ENCODE peak calls at places on chromosomes 7 and 10, in six cellular contexts. One of them, this sample, is unnamed.
A peak's percentile ranks its signal among the peaks of the same experiment; 100 is the strongest.

GRCh38 chr7:30926323-30926722 is 14.7 kb downstream of the AQP1 start:
- DNase-seq in BJ: no peak
- DNase-seq in OCI-LY7: no peak
- DNase-seq in astrocyte of the spinal cord: no peak
- DNase-seq in fibroblast of lung: no peak
- DNase-seq in cardiac muscle cell: no peak
- DNase-seq in this sample: no peak

GRCh38 chr10:129042747-129043146 is 424.3 kb upstream of the MGMT start:
- DNase-seq in OCI-LY7: no peak
- DNase-seq in BJ: no peak
- DNase-seq in cardiac muscle cell: no peak
- DNase-seq in fibroblast of lung: no peak
- DNase-seq in astrocyte of the spinal cord: no peak
- DNase-seq in this sample: no peak

GRCh38 chr10:59177031-59177861 is 803 bp downstream of the PHYHIPL start:
- DNase-seq in cardiac muscle cell: peak; percentile 83
- DNase-seq in astrocyte of the spinal cord: peak; percentile 89
- DNase-seq in OCI-LY7: no peak
- DNase-seq in BJ: peak; percentile 17
- DNase-seq in fibroblast of lung: peak; percentile 90
- DNase-seq in this sample: peak; percentile 88

GRCh38 chr10:5494611-5495010 is 4.8 kb downstream of the CALML5 start:
- DNase-seq in fibroblast of lung: no peak
- DNase-seq in OCI-LY7: no peak
- DNase-seq in cardiac muscle cell: no peak
- DNase-seq in BJ: no peak
- DNase-seq in astrocyte of the spinal cord: no peak
- DNase-seq in this sample: no peak

GRCh38 chr10:127313996-127314700 is 117.8 kb upstream of the INSYN2A start:
- DNase-seq in cardiac muscle cell: no peak
- DNase-seq in fibroblast of lung: no peak
- DNase-seq in astrocyte of the spinal cord: no peak
- DNase-seq in OCI-LY7: no peak
- DNase-seq in BJ: no peak
- DNase-seq in this sample: no peak

GRCh38 chr7:455110-455928 is 64.3 kb downstream of the PDGFA start:
- DNase-seq in astrocyte of the spinal cord: no peak
- DNase-seq in cardiac muscle cell: peak; percentile 77
- DNase-seq in OCI-LY7: no peak
- DNase-seq in BJ: no peak
- DNase-seq in fibroblast of lung: no peak
- DNase-seq in this sample: peak; percentile 49

GRCh38 chr10:110156046-110156445 is 51.4 kb upstream of the MXI1 start:
- DNase-seq in BJ: no peak
- DNase-seq in cardiac muscle cell: no peak
- DNase-seq in astrocyte of the spinal cord: no peak
- DNase-seq in fibroblast of lung: no peak
- DNase-seq in OCI-LY7: no peak
- DNase-seq in this sample: no peak

GRCh38 chr10:635088-635861 is 54.2 kb downstream of the DIP2C start:
- DNase-seq in fibroblast of lung: no peak
- DNase-seq in OCI-LY7: no peak
- DNase-seq in astrocyte of the spinal cord: no peak
- DNase-seq in BJ: no peak
- DNase-seq in cardiac muscle cell: no peak
- DNase-seq in this sample: no peak

GRCh38 chr7:31102973-31103850 is 51.1 kb downstream of the ADCYAP1R1 start:
- DNase-seq in OCI-LY7: no peak
- DNase-seq in BJ: no peak
- DNase-seq in fibroblast of lung: no peak
- DNase-seq in astrocyte of the spinal cord: no peak
- DNase-seq in cardiac muscle cell: no peak
- DNase-seq in this sample: no peak

GRCh38 chr7:768881-769504 is 41.9 kb upstream of the PRKAR1B start:
- DNase-seq in OCI-LY7: no peak
- DNase-seq in fibroblast of lung: no peak
- DNase-seq in BJ: no peak
- DNase-seq in astrocyte of the spinal cord: peak; percentile 38
- DNase-seq in cardiac muscle cell: peak; percentile 30
- DNase-seq in this sample: no peak

GRCh38 chr7:47440320-47440719 is 141.6 kb downstream of the TNS3 start:
- DNase-seq in astrocyte of the spinal cord: no peak
- DNase-seq in BJ: no peak
- DNase-seq in cardiac muscle cell: no peak
- DNase-seq in fibroblast of lung: no peak
- DNase-seq in OCI-LY7: no peak
- DNase-seq in this sample: no peak

GRCh38 chr7:109529712-109530111 is 960.0 kb downstream of the DNAJB9 start:
- DNase-seq in cardiac muscle cell: no peak
- DNase-seq in fibroblast of lung: no peak
- DNase-seq in BJ: no peak
- DNase-seq in OCI-LY7: no peak
- DNase-seq in astrocyte of the spinal cord: no peak
- DNase-seq in this sample: no peak

GRCh38 chr7:158283016-158283974 is 304.3 kb downstream of the PTPRN2 start:
- DNase-seq in cardiac muscle cell: no peak
- DNase-seq in OCI-LY7: no peak
- DNase-seq in BJ: no peak
- DNase-seq in astrocyte of the spinal cord: no peak
- DNase-seq in fibroblast of lung: no peak
- DNase-seq in this sample: no peak

GRCh38 chr7:130069179-130069977 is 956 bp upstream of the KLHDC10 start:
- DNase-seq in OCI-LY7: no peak
- DNase-seq in fibroblast of lung: no peak
- DNase-seq in BJ: no peak
- DNase-seq in cardiac muscle cell: no peak
- DNase-seq in astrocyte of the spinal cord: no peak
- DNase-seq in this sample: no peak

GRCh38 chr7:44658979-44659378 is 52.6 kb downstream of the OGDH start:
- DNase-seq in fibroblast of lung: no peak
- DNase-seq in OCI-LY7: no peak
- DNase-seq in astrocyte of the spinal cord: no peak
- DNase-seq in BJ: no peak
- DNase-seq in cardiac muscle cell: no peak
- DNase-seq in this sample: no peak

GRCh38 chr10:72340510-72340895 is 14.2 kb downstream of the DNAJB12 start:
- DNase-seq in BJ: no peak
- DNase-seq in astrocyte of the spinal cord: peak; percentile 49
- DNase-seq in cardiac muscle cell: peak; percentile 70
- DNase-seq in OCI-LY7: peak; percentile 74
- DNase-seq in fibroblast of lung: no peak
- DNase-seq in this sample: peak; percentile 64

GRCh38 chr7:2521341-2521745 is 1.8 kb downstream of the LFNG start:
- DNase-seq in cardiac muscle cell: no peak
- DNase-seq in BJ: no peak
- DNase-seq in OCI-LY7: no peak
- DNase-seq in astrocyte of the spinal cord: no peak
- DNase-seq in fibroblast of lung: no peak
- DNase-seq in this sample: no peak

GRCh38 chr7:131166066-131166465 is 161.6 kb upstream of the MKLN1 start:
- DNase-seq in BJ: no peak
- DNase-seq in OCI-LY7: no peak
- DNase-seq in fibroblast of lung: peak; percentile 88
- DNase-seq in cardiac muscle cell: peak; percentile 19
- DNase-seq in astrocyte of the spinal cord: peak; percentile 50
- DNase-seq in this sample: no peak

GRCh38 chr10:17675638-17676037 is 31.7 kb downstream of the STAM start:
- DNase-seq in BJ: no peak
- DNase-seq in cardiac muscle cell: no peak
- DNase-seq in astrocyte of the spinal cord: no peak
- DNase-seq in fibroblast of lung: peak; percentile 52
- DNase-seq in OCI-LY7: no peak
- DNase-seq in this sample: no peak

GRCh38 chr7:69599879-69600764 is 1.8 kb downstream of the AUTS2 start:
- DNase-seq in astrocyte of the spinal cord: no peak
- DNase-seq in BJ: no peak
- DNase-seq in fibroblast of lung: peak; percentile 29
- DNase-seq in cardiac muscle cell: peak; percentile 36
- DNase-seq in OCI-LY7: peak; percentile 60
- DNase-seq in this sample: no peak

GRCh38 chr7:79340212-79340611 is 113.3 kb downstream of the MAGI2 start:
- DNase-seq in cardiac muscle cell: no peak
- DNase-seq in fibroblast of lung: peak; percentile 50
- DNase-seq in OCI-LY7: no peak
- DNase-seq in astrocyte of the spinal cord: peak; percentile 26
- DNase-seq in BJ: no peak
- DNase-seq in this sample: peak; percentile 8

GRCh38 chr10:95295031-95295755 is 4.4 kb upstream of the PDLIM1 start:
- DNase-seq in BJ: no peak
- DNase-seq in cardiac muscle cell: peak; percentile 73
- DNase-seq in fibroblast of lung: peak; percentile 75
- DNase-seq in OCI-LY7: peak; percentile 98
- DNase-seq in astrocyte of the spinal cord: peak; percentile 60
- DNase-seq in this sample: peak; percentile 94

GRCh38 chr7:103379270-103379975 is 32.0 kb downstream of the PSMC2 start:
- DNase-seq in BJ: no peak
- DNase-seq in cardiac muscle cell: no peak
- DNase-seq in astrocyte of the spinal cord: no peak
- DNase-seq in OCI-LY7: no peak
- DNase-seq in fibroblast of lung: no peak
- DNase-seq in this sample: no peak

DNA sequence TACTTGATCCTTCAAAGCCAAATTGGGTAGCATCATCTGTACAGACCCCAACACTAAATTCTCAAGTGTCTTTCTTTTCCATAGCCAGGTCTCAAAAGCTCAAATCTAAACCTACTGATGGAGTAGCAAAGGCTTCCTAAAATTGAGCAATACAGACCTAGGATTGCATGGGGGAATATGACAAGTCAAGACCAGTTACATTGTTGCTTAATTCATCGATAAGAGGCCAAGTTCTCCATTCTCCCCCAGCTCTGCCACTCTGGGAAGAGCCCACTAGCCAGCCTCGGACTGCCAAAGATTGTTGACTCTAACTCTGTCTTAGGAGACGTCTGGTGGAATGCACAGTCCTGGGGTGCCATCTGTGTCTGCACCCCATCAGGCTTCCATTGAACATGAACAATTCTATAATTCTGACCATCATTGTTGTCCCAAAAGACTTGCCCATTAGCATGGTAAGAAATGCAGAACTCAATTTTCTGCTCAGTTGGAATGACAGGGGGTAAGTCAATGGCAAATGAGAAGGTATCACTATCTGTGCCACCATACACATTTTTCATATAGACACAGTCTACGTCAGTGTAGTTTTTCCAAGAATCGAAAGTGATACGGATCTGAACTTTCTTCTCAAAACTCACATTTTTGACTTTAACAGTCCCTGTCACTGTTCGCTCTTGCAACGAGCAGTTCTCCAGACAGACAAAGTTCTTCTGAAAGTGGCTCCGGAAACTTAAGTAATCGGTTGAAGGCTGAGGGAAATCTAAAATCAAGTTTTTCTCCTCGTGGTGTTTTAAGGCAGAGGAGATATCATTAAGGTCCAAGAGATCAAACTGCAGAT is 2.9 kb downstream of the PPP1R3C start:
- DNase-seq in BJ: no peak
- DNase-seq in astrocyte of the spinal cord: no peak
- DNase-seq in cardiac muscle cell: no peak
- DNase-seq in OCI-LY7: no peak
- DNase-seq in fibroblast of lung: no peak
- DNase-seq in this sample: peak; percentile 46
- H3K4me3 ChIP-seq in BJ: no peak overlapping the region
- H3K4me3 ChIP-seq in astrocyte of the spinal cord: no peak overlapping the region
- H3K4me3 ChIP-seq in cardiac muscle cell: peak overlapping the region; percentile 77
- H3K4me3 ChIP-seq in OCI-LY7: no peak overlapping the region
- H3K4me3 ChIP-seq in fibroblast of lung: peak overlapping the region; percentile 7
- H3K4me3 ChIP-seq in this sample: no peak overlapping the region

GRCh38 chr7:150567168-150567567 is at the start of gene GIMAP4:
- DNase-seq in OCI-LY7: no peak
- DNase-seq in fibroblast of lung: no peak
- DNase-seq in BJ: no peak
- DNase-seq in astrocyte of the spinal cord: no peak
- DNase-seq in cardiac muscle cell: no peak
- DNase-seq in this sample: no peak

GRCh38 chr7:150570712-150571465 is 3.7 kb downstream of the GIMAP4 start:
- DNase-seq in fibroblast of lung: no peak
- DNase-seq in OCI-LY7: no peak
- DNase-seq in astrocyte of the spinal cord: no peak
- DNase-seq in cardiac muscle cell: no peak
- DNase-seq in BJ: no peak
- DNase-seq in this sample: no peak

GRCh38 chr7:150568714-150569113 is 1.5 kb downstream of the GIMAP4 start:
- DNase-seq in fibroblast of lung: no peak
- DNase-seq in cardiac muscle cell: no peak
- DNase-seq in BJ: no peak
- DNase-seq in astrocyte of the spinal cord: no peak
- DNase-seq in OCI-LY7: no peak
- DNase-seq in this sample: no peak

GRCh38 chr7:150567846-150568245 is 656 bp downstream of the GIMAP4 start:
- DNase-seq in OCI-LY7: no peak
- DNase-seq in BJ: no peak
- DNase-seq in cardiac muscle cell: no peak
- DNase-seq in fibroblast of lung: no peak
- DNase-seq in astrocyte of the spinal cord: no peak
- DNase-seq in this sample: no peak

DNA sequence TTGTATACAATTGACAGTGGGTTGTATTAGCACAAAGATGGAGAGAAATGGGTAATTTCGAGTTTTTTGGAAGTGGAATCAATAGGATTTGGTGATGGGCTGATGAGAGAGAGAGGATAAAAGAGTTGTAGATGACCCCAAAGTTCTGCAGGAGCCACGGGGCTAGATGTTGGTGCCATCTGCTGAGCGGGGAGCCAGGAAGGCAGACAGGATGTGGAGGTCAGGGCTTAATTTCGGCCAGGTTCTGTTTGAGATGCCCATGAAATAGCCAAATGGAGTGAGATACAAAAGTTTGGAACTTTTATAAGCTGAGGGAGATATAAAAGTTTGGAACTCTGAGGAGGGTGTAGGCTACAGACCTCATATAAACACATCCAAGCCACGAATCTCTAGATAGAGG is 2.1 kb downstream of the GIMAP4 start:
- DNase-seq in OCI-LY7: no peak
- DNase-seq in fibroblast of lung: no peak
- DNase-seq in BJ: no peak
- DNase-seq in cardiac muscle cell: no peak
- DNase-seq in astrocyte of the spinal cord: no peak
- DNase-seq in this sample: no peak
- TF ChIP-seq CTCF in OCI-LY7: no peak
- TF ChIP-seq CTCF in fibroblast of lung: no peak
- TF ChIP-seq CTCF in BJ: no peak
- TF ChIP-seq CTCF in cardiac muscle cell: no peak
- TF ChIP-seq CTCF in astrocyte of the spinal cord: no peak
- TF ChIP-seq CTCF in this sample: no peak

GRCh38 chr7:29806131-29806792 is at the start of gene WIPF3:
- DNase-seq in BJ: no peak
- DNase-seq in cardiac muscle cell: peak; percentile 16
- DNase-seq in OCI-LY7: no peak
- DNase-seq in fibroblast of lung: peak; percentile 16
- DNase-seq in astrocyte of the spinal cord: no peak
- DNase-seq in this sample: peak; percentile 15
- H3K4me3 ChIP-seq in BJ: peak within 1 kb of the TSS; percentile 29
- H3K4me3 ChIP-seq in cardiac muscle cell: peak within 1 kb of the TSS; percentile 66
- H3K4me3 ChIP-seq in OCI-LY7: no peak within 1 kb of the TSS
- H3K4me3 ChIP-seq in fibroblast of lung: no peak within 1 kb of the TSS
- H3K4me3 ChIP-seq in astrocyte of the spinal cord: no peak within 1 kb of the TSS
- H3K4me3 ChIP-seq in this sample: no peak within 1 kb of the TSS

DNA sequence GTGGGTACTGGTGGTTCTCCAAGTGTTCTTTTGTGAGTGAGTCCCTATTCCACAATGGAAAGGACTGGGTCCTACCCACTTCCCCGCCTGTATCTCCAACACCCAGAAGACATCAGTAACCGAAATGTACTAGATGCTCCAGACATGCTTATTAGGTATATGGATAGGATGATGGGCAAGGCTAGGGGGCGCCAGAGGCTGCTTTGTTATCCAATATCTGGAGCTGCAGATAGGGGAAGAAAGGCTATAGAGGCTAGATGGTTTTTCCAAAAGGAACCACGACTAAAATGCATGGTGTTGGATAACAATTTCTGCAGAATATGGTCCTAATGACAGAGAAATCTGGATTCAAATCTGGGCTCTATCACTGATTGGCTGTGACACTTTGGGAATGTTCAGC is 56.2 kb upstream of the TM9SF3 start:
- DNase-seq in BJ: no peak
- DNase-seq in cardiac muscle cell: peak; percentile 27
- DNase-seq in OCI-LY7: peak; percentile 87
- DNase-seq in astrocyte of the spinal cord: peak; percentile 29
- DNase-seq in fibroblast of lung: peak; percentile 30
- DNase-seq in this sample: peak; percentile 42
- TF ChIP-seq CTCF in BJ: peak; percentile 40
- TF ChIP-seq CTCF in cardiac muscle cell: peak; percentile 37
- TF ChIP-seq CTCF in OCI-LY7: peak; percentile 98
- TF ChIP-seq CTCF in astrocyte of the spinal cord: peak; percentile 56
- TF ChIP-seq CTCF in fibroblast of lung: peak; percentile 33
- TF ChIP-seq CTCF in this sample: peak; percentile 45

This sample was measured in epithelial cell of esophagus.